ENCODE peak calls at places on chromosomes 2 and 18, in ten cellular contexts. One of them, this sample, is unnamed.

GRCh38 chr18:23479829-23480505 is 23.3 kb upstream of the RMC1 start:
- DNase-seq in A549: no peak
- DNase-seq in heart left ventricle: no peak
- DNase-seq in mesothelial cell of epicardium: no peak
- DNase-seq in NB4: peak; percentile 34
- DNase-seq in fibroblast of lung: no peak
- DNase-seq in astrocyte: no peak
- DNase-seq in tibial artery: no peak
- DNase-seq in body of pancreas: no peak
- DNase-seq in right atrium auricular region: no peak
- DNase-seq in this sample: no peak

GRCh38 chr2:173607601-173608311 is 253.1 kb downstream of the CDCA7 start:
- DNase-seq in A549: no peak
- DNase-seq in heart left ventricle: peak; percentile 20
- DNase-seq in mesothelial cell of epicardium: no peak
- DNase-seq in NB4: peak; percentile 48
- DNase-seq in fibroblast of lung: no peak
- DNase-seq in astrocyte: no peak
- DNase-seq in tibial artery: no peak
- DNase-seq in body of pancreas: peak; percentile 12
- DNase-seq in right atrium auricular region: no peak
- DNase-seq in this sample: no peak

GRCh38 chr2:8277921-8278571 is 403.8 kb upstream of the ID2 start:
- DNase-seq in A549: no peak
- DNase-seq in heart left ventricle: no peak
- DNase-seq in mesothelial cell of epicardium: no peak
- DNase-seq in NB4: no peak
- DNase-seq in fibroblast of lung: no peak
- DNase-seq in astrocyte: no peak
- DNase-seq in tibial artery: no peak
- DNase-seq in body of pancreas: no peak
- DNase-seq in right atrium auricular region: no peak
- DNase-seq in this sample: no peak

GRCh38 chr2:19545507-19545906 is 187.1 kb upstream of the OSR1 start:
- DNase-seq in A549: peak; percentile 20
- DNase-seq in heart left ventricle: no peak
- DNase-seq in mesothelial cell of epicardium: no peak
- DNase-seq in NB4: no peak
- DNase-seq in fibroblast of lung: no peak
- DNase-seq in astrocyte: no peak
- DNase-seq in tibial artery: no peak
- DNase-seq in body of pancreas: no peak
- DNase-seq in right atrium auricular region: no peak
- DNase-seq in this sample: no peak

GRCh38 chr18:13242797-13243196 is 24.2 kb downstream of the LDLRAD4 start:
- DNase-seq in A549: no peak
- DNase-seq in heart left ventricle: no peak
- DNase-seq in mesothelial cell of epicardium: no peak
- DNase-seq in NB4: no peak
- DNase-seq in fibroblast of lung: no peak
- DNase-seq in astrocyte: no peak
- DNase-seq in tibial artery: peak; percentile 2
- DNase-seq in body of pancreas: no peak
- DNase-seq in right atrium auricular region: no peak
- DNase-seq in this sample: no peak

GRCh38 chr2:151379191-151379590 is 21.8 kb downstream of the TNFAIP6 start:
- DNase-seq in A549: no peak
- DNase-seq in heart left ventricle: no peak
- DNase-seq in mesothelial cell of epicardium: no peak
- DNase-seq in NB4: no peak
- DNase-seq in fibroblast of lung: peak; percentile 12
- DNase-seq in astrocyte: no peak
- DNase-seq in tibial artery: no peak
- DNase-seq in body of pancreas: no peak
- DNase-seq in right atrium auricular region: no peak
- DNase-seq in this sample: no peak

GRCh38 chr2:44707945-44708645 is 233.4 kb upstream of the SIX3 start:
- DNase-seq in A549: no peak
- DNase-seq in heart left ventricle: no peak
- DNase-seq in mesothelial cell of epicardium: no peak
- DNase-seq in NB4: peak; percentile 83
- DNase-seq in fibroblast of lung: no peak
- DNase-seq in astrocyte: no peak
- DNase-seq in tibial artery: no peak
- DNase-seq in body of pancreas: peak; percentile 2
- DNase-seq in right atrium auricular region: no peak
- DNase-seq in this sample: peak; percentile 49

GRCh38 chr18:35178260-35178659 is 62.6 kb upstream of the ZNF397 start:
- DNase-seq in A549: no peak
- DNase-seq in heart left ventricle: no peak
- DNase-seq in mesothelial cell of epicardium: no peak
- DNase-seq in NB4: peak; percentile 47
- DNase-seq in fibroblast of lung: peak; percentile 90
- DNase-seq in astrocyte: peak; percentile 86
- DNase-seq in tibial artery: no peak
- DNase-seq in body of pancreas: no peak
- DNase-seq in right atrium auricular region: no peak
- DNase-seq in this sample: peak; percentile 47

GRCh38 chr2:219783551-219783950 is 156.1 kb downstream of the SLC4A3 start:
- DNase-seq in A549: no peak
- DNase-seq in heart left ventricle: no peak
- DNase-seq in mesothelial cell of epicardium: no peak
- DNase-seq in NB4: no peak
- DNase-seq in fibroblast of lung: peak; percentile 42
- DNase-seq in astrocyte: peak; percentile 20
- DNase-seq in tibial artery: no peak
- DNase-seq in body of pancreas: no peak
- DNase-seq in right atrium auricular region: no peak
- DNase-seq in this sample: no peak

GRCh38 chr2:42216712-42217111 is 47.6 kb downstream of the EML4 start:
- DNase-seq in A549: peak; percentile 67
- DNase-seq in heart left ventricle: no peak
- DNase-seq in mesothelial cell of epicardium: no peak
- DNase-seq in NB4: peak; percentile 71
- DNase-seq in fibroblast of lung: peak; percentile 58
- DNase-seq in astrocyte: peak; percentile 46
- DNase-seq in tibial artery: no peak
- DNase-seq in body of pancreas: no peak
- DNase-seq in right atrium auricular region: no peak
- DNase-seq in this sample: no peak

GRCh38 chr2:236081171-236081570 is 87.0 kb downstream of the GBX2 start:
- DNase-seq in A549: no peak
- DNase-seq in heart left ventricle: no peak
- DNase-seq in mesothelial cell of epicardium: no peak
- DNase-seq in NB4: no peak
- DNase-seq in fibroblast of lung: peak; percentile 10
- DNase-seq in astrocyte: no peak
- DNase-seq in tibial artery: no peak
- DNase-seq in body of pancreas: no peak
- DNase-seq in right atrium auricular region: no peak
- DNase-seq in this sample: no peak

GRCh38 chr2:168087406-168087805 is 160.0 kb downstream of the STK39 start:
- DNase-seq in A549: no peak
- DNase-seq in heart left ventricle: no peak
- DNase-seq in mesothelial cell of epicardium: no peak
- DNase-seq in NB4: no peak
- DNase-seq in fibroblast of lung: no peak
- DNase-seq in astrocyte: no peak
- DNase-seq in tibial artery: no peak
- DNase-seq in body of pancreas: no peak
- DNase-seq in right atrium auricular region: no peak
- DNase-seq in this sample: no peak

GRCh38 chr18:79200546-79201268 is 131.5 kb downstream of the ATP9B start:
- DNase-seq in A549: no peak
- DNase-seq in heart left ventricle: peak; percentile 39
- DNase-seq in mesothelial cell of epicardium: peak; percentile 53
- DNase-seq in NB4: peak; percentile 52
- DNase-seq in fibroblast of lung: peak; percentile 17
- DNase-seq in astrocyte: peak; percentile 20
- DNase-seq in tibial artery: peak; percentile 63
- DNase-seq in body of pancreas: peak; percentile 54
- DNase-seq in right atrium auricular region: no peak
- DNase-seq in this sample: peak; percentile 71

GRCh38 chr2:3703741-3704355 is 473 bp downstream of the DCDC2C start:
- DNase-seq in A549: no peak
- DNase-seq in heart left ventricle: no peak
- DNase-seq in mesothelial cell of epicardium: no peak
- DNase-seq in NB4: no peak
- DNase-seq in fibroblast of lung: no peak
- DNase-seq in astrocyte: no peak
- DNase-seq in tibial artery: no peak
- DNase-seq in body of pancreas: no peak
- DNase-seq in right atrium auricular region: no peak
- DNase-seq in this sample: no peak

GRCh38 chr18:34942975-34943374 is 98.2 kb upstream of the MAPRE2 start:
- DNase-seq in A549: peak; percentile 24
- DNase-seq in heart left ventricle: no peak
- DNase-seq in mesothelial cell of epicardium: no peak
- DNase-seq in NB4: no peak
- DNase-seq in fibroblast of lung: no peak
- DNase-seq in astrocyte: no peak
- DNase-seq in tibial artery: no peak
- DNase-seq in body of pancreas: no peak
- DNase-seq in right atrium auricular region: no peak
- DNase-seq in this sample: no peak

GRCh38 chr18:48842259-48843061 is 108.3 kb downstream of the SMAD7 start:
- DNase-seq in A549: no peak
- DNase-seq in heart left ventricle: peak; percentile 59
- DNase-seq in mesothelial cell of epicardium: no peak
- DNase-seq in NB4: no peak
- DNase-seq in fibroblast of lung: no peak
- DNase-seq in astrocyte: no peak
- DNase-seq in tibial artery: no peak
- DNase-seq in body of pancreas: peak; percentile 53
- DNase-seq in right atrium auricular region: no peak
- DNase-seq in this sample: peak; percentile 15

GRCh38 chr18:80175451-80176235 is 66.6 kb downstream of the ADNP2 start:
- DNase-seq in A549: no peak
- DNase-seq in heart left ventricle: no peak
- DNase-seq in mesothelial cell of epicardium: no peak
- DNase-seq in NB4: peak; percentile 21
- DNase-seq in fibroblast of lung: peak; percentile 34
- DNase-seq in astrocyte: peak; percentile 39
- DNase-seq in tibial artery: no peak
- DNase-seq in body of pancreas: peak; percentile 22
- DNase-seq in right atrium auricular region: no peak
- DNase-seq in this sample: no peak

GRCh38 chr2:25276569-25277465 is 64.9 kb downstream of the DNMT3A start:
- DNase-seq in A549: no peak
- DNase-seq in heart left ventricle: peak; percentile 72
- DNase-seq in mesothelial cell of epicardium: peak; percentile 77
- DNase-seq in NB4: no peak
- DNase-seq in fibroblast of lung: peak; percentile 39
- DNase-seq in astrocyte: no peak
- DNase-seq in tibial artery: peak; percentile 42
- DNase-seq in body of pancreas: peak; percentile 47
- DNase-seq in right atrium auricular region: no peak
- DNase-seq in this sample: peak; percentile 70
- TF ChIP-seq CTCF in A549: peak; percentile 49
- TF ChIP-seq CTCF in heart left ventricle: peak; percentile 88
- TF ChIP-seq CTCF in mesothelial cell of epicardium: peak; percentile 71
- TF ChIP-seq CTCF in NB4: no peak
- TF ChIP-seq CTCF in fibroblast of lung: peak; percentile 50
- TF ChIP-seq CTCF in astrocyte: peak; percentile 22
- TF ChIP-seq CTCF in tibial artery: peak; percentile 87
- TF ChIP-seq CTCF in body of pancreas: peak; percentile 69
- TF ChIP-seq CTCF in right atrium auricular region: peak; percentile 95
- TF ChIP-seq CTCF in this sample: peak; percentile 99

GRCh38 chr2:32168513-32168912 is 2.8 kb downstream of the SLC30A6 start:
- DNase-seq in A549: no peak
- DNase-seq in heart left ventricle: no peak
- DNase-seq in mesothelial cell of epicardium: no peak
- DNase-seq in NB4: no peak
- DNase-seq in fibroblast of lung: no peak
- DNase-seq in astrocyte: no peak
- DNase-seq in tibial artery: no peak
- DNase-seq in body of pancreas: no peak
- DNase-seq in right atrium auricular region: no peak
- DNase-seq in this sample: no peak

GRCh38 chr2:32161296-32161695 is 4.4 kb upstream of the SLC30A6 start:
- DNase-seq in A549: no peak
- DNase-seq in heart left ventricle: no peak
- DNase-seq in mesothelial cell of epicardium: no peak
- DNase-seq in NB4: no peak
- DNase-seq in fibroblast of lung: no peak
- DNase-seq in astrocyte: no peak
- DNase-seq in tibial artery: no peak
- DNase-seq in body of pancreas: no peak
- DNase-seq in right atrium auricular region: no peak
- DNase-seq in this sample: no peak

GRCh38 chr2:32166115-32166549 is 468 bp downstream of the SLC30A6 start:
- DNase-seq in A549: no peak
- DNase-seq in heart left ventricle: no peak
- DNase-seq in mesothelial cell of epicardium: no peak
- DNase-seq in NB4: no peak
- DNase-seq in fibroblast of lung: no peak
- DNase-seq in astrocyte: no peak
- DNase-seq in tibial artery: no peak
- DNase-seq in body of pancreas: no peak
- DNase-seq in right atrium auricular region: no peak
- DNase-seq in this sample: no peak
- TF ChIP-seq CTCF in A549: no peak
- TF ChIP-seq CTCF in heart left ventricle: no peak
- TF ChIP-seq CTCF in mesothelial cell of epicardium: no peak
- TF ChIP-seq CTCF in NB4: no peak
- TF ChIP-seq CTCF in fibroblast of lung: no peak
- TF ChIP-seq CTCF in astrocyte: no peak
- TF ChIP-seq CTCF in tibial artery: no peak
- TF ChIP-seq CTCF in body of pancreas: no peak
- TF ChIP-seq CTCF in right atrium auricular region: no peak
- TF ChIP-seq CTCF in this sample: no peak

DNA sequence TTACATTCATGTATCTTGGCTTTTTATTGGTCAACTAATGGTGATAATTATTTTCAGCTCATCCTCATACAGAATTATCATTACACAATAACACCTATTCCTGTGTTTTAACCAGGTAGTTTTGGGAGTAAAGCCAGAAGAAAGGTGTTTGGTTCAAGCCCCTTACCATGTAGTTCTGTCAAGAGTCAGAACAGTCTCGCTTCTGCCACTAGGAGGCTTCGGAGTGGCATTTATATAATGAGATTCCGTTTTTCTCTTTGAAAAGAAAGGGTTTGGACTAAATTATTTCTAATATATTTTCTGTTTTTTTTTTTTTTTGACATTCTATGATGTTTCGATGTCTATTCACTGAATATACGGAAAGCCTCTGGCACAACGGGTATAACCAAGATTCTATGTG is 217.8 kb downstream of the CDH7 start:
- DNase-seq in A549: peak; percentile 0
- DNase-seq in heart left ventricle: no peak
- DNase-seq in mesothelial cell of epicardium: no peak
- DNase-seq in NB4: no peak
- DNase-seq in fibroblast of lung: no peak
- DNase-seq in astrocyte: no peak
- DNase-seq in tibial artery: no peak
- DNase-seq in body of pancreas: no peak
- DNase-seq in right atrium auricular region: no peak
- DNase-seq in this sample: no peak
- TF ChIP-seq CTCF in A549: no peak
- TF ChIP-seq CTCF in heart left ventricle: peak; percentile 35
- TF ChIP-seq CTCF in mesothelial cell of epicardium: peak; percentile 59
- TF ChIP-seq CTCF in NB4: no peak
- TF ChIP-seq CTCF in fibroblast of lung: no peak
- TF ChIP-seq CTCF in astrocyte: peak; percentile 32
- TF ChIP-seq CTCF in tibial artery: no peak
- TF ChIP-seq CTCF in body of pancreas: no peak
- TF ChIP-seq CTCF in right atrium auricular region: no peak
- TF ChIP-seq CTCF in this sample: no peak

GRCh38 chr2:50402654-50402960 is 629.3 kb downstream of the NRXN1 start:
- DNase-seq in A549: no peak
- DNase-seq in heart left ventricle: no peak
- DNase-seq in mesothelial cell of epicardium: no peak
- DNase-seq in NB4: no peak
- DNase-seq in fibroblast of lung: no peak
- DNase-seq in astrocyte: no peak
- DNase-seq in tibial artery: no peak
- DNase-seq in body of pancreas: no peak
- DNase-seq in right atrium auricular region: no peak
- DNase-seq in this sample: no peak
- TF ChIP-seq CTCF in A549: no peak
- TF ChIP-seq CTCF in heart left ventricle: no peak
- TF ChIP-seq CTCF in mesothelial cell of epicardium: peak; percentile 43
- TF ChIP-seq CTCF in NB4: no peak
- TF ChIP-seq CTCF in fibroblast of lung: no peak
- TF ChIP-seq CTCF in astrocyte: no peak
- TF ChIP-seq CTCF in tibial artery: no peak
- TF ChIP-seq CTCF in body of pancreas: no peak
- TF ChIP-seq CTCF in right atrium auricular region: no peak
- TF ChIP-seq CTCF in this sample: peak; percentile 33